ENCODE peak calls at places on chromosomes 1 and 21, in four cellular contexts. E, Z, L and W are unnamed samples. For H3K4me1, the result is how much of the 10 kb centered on the place peaks cover.

GRCh38 chr1:45886229-45886628 is 82.8 kb downstream of the MAST2 start:
- DNase-seq in E (no peak), Z (no peak), L (no peak), W (no peak)

GRCh38 chr1:173733912-173734311 is 19.1 kb downstream of the KLHL20 start:
- DNase-seq in E (no peak), Z (no peak), L (no peak), W (no peak)

GRCh38 chr1:43267291-43267805 is 2.4 kb upstream of the TMEM125 start:
- DNase-seq in E (no peak), Z (no peak), L (no peak), W (no peak)

GRCh38 chr1:234280500-234280899 is 92.8 kb upstream of the COA6 start:
- DNase-seq in E (no peak), Z (no peak), L (no peak), W (no peak)

GRCh38 chr1:15412488-15412800 is 2.8 kb downstream of the EFHD2 start:
- DNase-seq in E (no peak), Z (no peak), L (no peak), W (no peak)

GRCh38 chr1:94385354-94385947 is 32.7 kb upstream of the ABCD3 start:
- DNase-seq in E (no peak), Z (no peak), L (no peak), W (no peak)

GRCh38 chr21:46517361-46517760 is 58.7 kb downstream of the DIP2A start:
- DNase-seq in E (no peak), Z (no peak), L (no peak), W (no peak)

GRCh38 chr1:2330511-2331199 is 60.7 kb downstream of the MORN1 start:
- DNase-seq in E (no peak), Z (no peak), L (no peak), W (no peak)

GRCh38 chr1:47940321-47940720 is 56.9 kb downstream of the TRABD2B start:
- DNase-seq in E (no peak), Z (no peak), L (no peak), W (no peak)

GRCh38 chr1:231527586-231528174 is 789 bp upstream of the TSNAX start:
- DNase-seq in E (no peak), Z (no peak), L (no peak), W (no peak)

GRCh38 chr1:23567629-23567995 is 8.3 kb upstream of the ID3 start:
- DNase-seq in E (no peak), Z (no peak), L (no peak), W (no peak)

GRCh38 chr1:166490437-166490784 is 323.6 kb upstream of the FAM78B start:
- DNase-seq in E (no peak), Z (no peak), L (no peak), W (no peak)

GRCh38 chr21:28832013-28832714 is 160.5 kb downstream of the LTN1 start:
- DNase-seq in E (no peak), Z (peak), L (no peak), W (no peak)

GRCh38 chr1:223711838-223712183 is 528 bp upstream of the CAPN2 start:
- DNase-seq in E (no peak), Z (no peak), L (no peak), W (no peak)

GRCh38 chr1:198620951-198621824 is 17.7 kb upstream of the PTPRC start:
- DNase-seq in E (no peak), Z (peak), L (no peak), W (no peak)

GRCh38 chr1:41902125-41902524 is 16.6 kb downstream of the HIVEP3 start:
- DNase-seq in E (no peak), Z (no peak), L (no peak), W (no peak)

GRCh38 chr1:16012590-16013219 is 5.1 kb downstream of the HSPB7 start:
- DNase-seq in E (peak), Z (no peak), L (peak), W (peak)

GRCh38 chr1:243903023-243903422 is 53.0 kb upstream of the AKT3 start:
- DNase-seq in E (no peak), Z (no peak), L (no peak), W (no peak)

GRCh38 chr1:207277241-207277640 is 44.2 kb upstream of the CD55 start:
- DNase-seq in E (no peak), Z (no peak), L (no peak), W (no peak)

GRCh38 chr1:153113416-153113815 is at the start of gene SPRR2F:
- DNase-seq in E (no peak), Z (no peak), L (no peak), W (no peak)

GRCh38 chr1:6499318-6499717 is 7.9 kb upstream of the PLEKHG5 start:
- DNase-seq in E (no peak), Z (no peak), L (no peak), W (no peak)

GRCh38 chr1:80441664-80442063 is 1359.1 kb upstream of the ADGRL2 start:
- DNase-seq in E (peak), Z (no peak), L (no peak), W (no peak)

GRCh38 chr1:96416690-96417444 is 304.7 kb upstream of the PTBP2 start:
- DNase-seq in E (no peak), Z (no peak), L (no peak), W (no peak)

GRCh38 chr1:211515090-211516023 is 23.4 kb upstream of the RD3 start:
- DNase-seq in E (peak), Z (peak), L (peak), W (peak)

GRCh38 chr21:35044770-35045538 is 4.1 kb downstream of the RUNX1 start:
- DNase-seq in E (no peak), Z (no peak), L (no peak), W (no peak)

GRCh38 chr21:17436626-17437111 is 76.2 kb upstream of the CXADR start:
- DNase-seq in E (peak), Z (no peak), L (no peak), W (no peak)

GRCh38 chr1:153396461-153396860 is 5.6 kb upstream of the S100A8 start:
- DNase-seq in E (no peak), Z (no peak), L (no peak), W (no peak)

GRCh38 chr1:225544283-225544682 is 108.6 kb downstream of the ENAH start:
- DNase-seq in E (no peak), Z (no peak), L (no peak), W (no peak)

GRCh38 chr1:238861342-238861741 is 525.0 kb upstream of the CHRM3 start:
- DNase-seq in E (no peak), Z (no peak), L (no peak), W (no peak)

GRCh38 chr1:214552174-214552608 is 789 bp upstream of the PTPN14 start:
- DNase-seq in E (peak), Z (no peak), L (peak), W (no peak)

GRCh38 chr1:16252912-16253311 is 15.9 kb upstream of the CPLANE2 start:
- DNase-seq in E (no peak), Z (no peak), L (no peak), W (no peak)

GRCh38 chr1:25556791-25557476 is 13.5 kb downstream of the LDLRAP1 start:
- DNase-seq in E (no peak), Z (peak), L (no peak), W (no peak)

GRCh38 chr1:153548722-153549695 is at the start of gene S100A3:
- DNase-seq in E (no peak), Z (no peak), L (no peak), W (peak)

GRCh38 chr1:155976913-155977606 is 1.3 kb downstream of the ARHGEF2 start:
- DNase-seq in E (no peak), Z (no peak), L (no peak), W (no peak)
- H3K4me1 ChIP-seq in E (under half), Z (half or more), L (under half), W (half or more)

DNA sequence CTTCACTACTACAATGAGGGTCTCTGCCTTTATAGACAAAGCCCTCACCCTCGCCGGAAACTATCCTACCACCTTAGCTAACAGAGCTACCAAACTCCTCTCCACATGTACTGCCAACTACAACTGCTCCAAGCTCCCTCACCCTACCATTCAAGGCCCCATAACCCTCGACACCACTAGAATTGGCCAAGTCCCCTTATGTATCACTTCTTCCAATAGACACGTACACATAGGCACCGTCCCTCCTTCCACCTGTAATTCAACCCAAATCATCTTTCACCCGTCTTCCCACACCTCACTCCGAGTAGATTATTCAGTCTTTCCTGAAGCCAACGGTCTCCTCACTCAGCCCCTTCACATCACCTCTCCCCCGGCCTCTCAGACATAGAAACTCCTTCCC is 19.7 kb upstream of the CA6 start:
- DNase-seq in E (no peak), Z (no peak), L (no peak), W (no peak)
- H3K4me1 ChIP-seq in E (under half), Z (under half), L (under half), W (under half)

DNA sequence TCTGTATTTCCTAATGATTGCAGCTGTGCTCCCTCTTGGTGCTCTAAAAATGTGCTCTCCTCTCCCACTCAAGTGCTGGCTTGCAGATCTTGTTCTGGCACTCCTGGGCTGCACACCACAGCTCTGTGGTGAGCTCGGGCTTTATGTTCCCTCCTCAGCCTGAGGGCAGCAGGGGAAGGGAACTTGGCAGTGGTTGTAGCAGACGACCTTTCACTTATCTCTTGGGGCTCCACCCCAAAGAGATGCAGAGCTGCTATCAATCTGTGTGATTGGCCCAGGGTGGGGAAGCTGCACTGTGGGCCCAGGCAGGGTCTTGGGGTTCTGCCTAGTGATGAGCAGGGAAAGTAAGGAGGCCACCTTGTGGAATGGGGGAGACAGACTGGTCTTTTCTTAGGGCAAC is 143.5 kb upstream of the GORAB start:
- DNase-seq in E (no peak), Z (no peak), L (no peak), W (no peak)
- H3K4me1 ChIP-seq in E (under half), Z (under half), L (under half), W (under half)

GRCh38 chr1:9797049-9797448 is 26.7 kb downstream of the CLSTN1 start:
- DNase-seq in E (no peak), Z (no peak), L (no peak), W (no peak)

GRCh38 chr1:9794081-9794480 is 29.7 kb downstream of the CLSTN1 start:
- DNase-seq in E (no peak), Z (no peak), L (no peak), W (no peak)

GRCh38 chr1:9792156-9793042 is 31.4 kb downstream of the CLSTN1 start:
- DNase-seq in E (no peak), Z (no peak), L (no peak), W (peak)

GRCh38 chr1:9798236-9799130 is 25.3 kb downstream of the CLSTN1 start:
- DNase-seq in E (no peak), Z (no peak), L (no peak), W (no peak)

GRCh38 chr1:9793291-9793690 is 30.5 kb downstream of the CLSTN1 start:
- DNase-seq in E (peak), Z (no peak), L (no peak), W (no peak)
- H3K4me1 ChIP-seq in E (under half), Z (under half), L (under half), W (under half)

GRCh38 chr1:56576880-56577858 is 2.2 kb downstream of the PLPP3 start:
- DNase-seq in E (peak), Z (no peak), L (no peak), W (no peak)
- H3K4me1 ChIP-seq in E (under half), Z (under half), L (under half), W (under half)

DNA sequence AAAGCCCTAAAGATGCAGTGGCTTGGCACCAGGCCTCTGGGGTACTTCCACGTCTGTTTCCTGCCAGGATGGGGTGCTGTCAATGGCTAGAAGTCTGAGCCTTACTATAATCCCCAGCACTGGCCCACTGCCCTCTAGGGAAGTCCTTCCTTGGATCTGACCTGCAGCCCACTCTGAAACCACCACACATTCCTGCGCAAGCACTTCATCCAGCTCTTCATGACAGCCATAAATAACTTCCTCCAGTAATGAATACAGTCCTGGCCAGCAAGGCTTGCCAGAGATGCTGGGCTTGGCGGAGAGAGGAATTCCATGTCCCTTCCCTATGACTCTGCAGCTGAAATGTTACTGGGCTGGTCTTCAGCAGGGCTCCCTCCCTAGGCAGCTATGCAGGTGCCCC is 32.6 kb downstream of the ALPL start:
- DNase-seq in E (no peak), Z (no peak), L (no peak), W (no peak)
- H3K4me1 ChIP-seq in E (under half), Z (under half), L (under half), W (under half)

GRCh38 chr1:245600658-245601057 is 445.9 kb downstream of the KIF26B start:
- DNase-seq in E (no peak), Z (no peak), L (no peak), W (no peak)

GRCh38 chr1:245599413-245600174 is 444.8 kb downstream of the KIF26B start:
- DNase-seq in E (no peak), Z (no peak), L (no peak), W (peak)

GRCh38 chr1:245603311-245603865 is 448.6 kb downstream of the KIF26B start:
- DNase-seq in E (no peak), Z (no peak), L (no peak), W (no peak)

GRCh38 chr1:245598524-245599310 is 443.9 kb downstream of the KIF26B start:
- DNase-seq in E (no peak), Z (no peak), L (no peak), W (no peak)
- H3K4me1 ChIP-seq in E (under half), Z (under half), L (under half), W (under half)

DNA sequence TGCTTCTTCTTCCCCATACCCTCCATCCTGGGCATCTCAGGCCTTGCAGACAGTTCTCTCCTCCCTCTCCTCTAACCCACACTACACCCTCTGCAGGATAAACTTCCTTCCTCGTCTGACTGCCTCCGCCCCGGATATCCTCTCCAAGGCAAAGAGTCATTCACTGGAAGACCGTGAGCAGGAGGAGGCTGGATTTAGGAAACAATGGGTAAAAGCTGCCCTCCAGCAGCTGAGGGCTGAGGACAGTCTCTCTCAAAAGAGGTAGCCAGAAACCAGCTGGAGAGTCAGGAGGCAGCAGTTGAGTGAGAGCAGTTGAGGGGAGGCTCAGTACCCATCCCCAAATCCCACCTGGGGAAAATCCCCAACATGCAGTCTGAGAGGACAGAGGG is 1.4 kb downstream of the CSRP1 start:
- DNase-seq in E (peak), Z (no peak), L (no peak), W (no peak)
- H3K4me1 ChIP-seq in E (under half), Z (under half), L (under half), W (under half)